ENCODE peak calls at places on chromosomes 16 and 17, in nine cellular contexts. F is uterus; Y is activated CD4-positive, alpha-beta T cell treated with anti-CD3 and anti-CD28 coated beads for 36 hours; I is NCI-H69; O is stimulated activated CD8-positive, alpha-beta memory T cell treated with anti-CD3 and anti-CD28 coated beads, Interleukin-7, amount 100 ng/mL, for 4 hours; K is foreskin keratinocyte; V is posterior cingulate gyrus; H is aorta; P is CD4-positive, CD25-positive, alpha-beta regulatory T cell. B is an unnamed sample.

GRCh38 chr17:47286198-47286914 is 32.7 kb downstream of the ITGB3 start:
- DNase-seq in H (no peak), F (no peak), K (no peak), O (no peak), V (no peak), Y (no peak), I (no peak), P (no peak), B (no peak)

GRCh38 chr17:42112552-42113176 is at the start of gene DHX58:
- DNase-seq in K (peak), Y (peak), V (peak), P (peak), H (no peak), I (no peak), F (peak), O (peak), B (peak)

GRCh38 chr17:9213311-9213655 is 192.0 kb downstream of the NTN1 start:
- DNase-seq in K (no peak), F (no peak), Y (no peak), O (no peak), V (no peak), P (no peak), H (peak), I (no peak), B (no peak)

GRCh38 chr16:86625821-86626220 is 47.5 kb downstream of the FOXL1 start:
- DNase-seq in O (no peak), F (no peak), I (no peak), K (no peak), Y (no peak), P (no peak), V (no peak), H (peak), B (no peak)

GRCh38 chr17:8745586-8746500 is 1.2 kb upstream of the CCDC42 start:
- DNase-seq in V (peak), O (peak), P (peak), K (peak), H (peak), Y (peak), I (peak), F (peak), B (peak)

GRCh38 chr17:42067371-42068180 is 17.2 kb upstream of the C17orf113 start:
- DNase-seq in V (peak), K (peak), Y (peak), P (peak), H (peak), F (peak), O (peak), I (peak), B (peak)

GRCh38 chr17:79752175-79752574 is 21.4 kb downstream of the ENPP7 start:
- DNase-seq in I (no peak), O (peak), Y (peak), V (no peak), H (peak), K (no peak), P (no peak), F (no peak), B (no peak)

GRCh38 chr16:35725949-35726348 is 2266.5 kb downstream of the TP53TG3F start:
- DNase-seq in Y (no peak), K (no peak), P (no peak), O (no peak), I (no peak), V (no peak), H (no peak), F (no peak), B (no peak)

GRCh38 chr16:12535535-12536411 is 267.9 kb downstream of the CPPED1 start:
- DNase-seq in H (no peak), I (no peak), V (no peak), O (no peak), P (peak), F (no peak), K (no peak), Y (peak), B (no peak)

GRCh38 chr17:34366051-34366450 is 3.0 kb upstream of the CCL1 start:
- DNase-seq in K (no peak), P (no peak), F (no peak), Y (no peak), H (no peak), O (no peak), I (no peak), V (no peak), B (no peak)

GRCh38 chr16:22970191-22970845 is 156.4 kb downstream of the HS3ST2 start:
- DNase-seq in O (no peak), Y (no peak), K (no peak), V (no peak), I (no peak), H (no peak), F (no peak), P (no peak), B (no peak)

GRCh38 chr17:57305918-57306317 is 49.6 kb downstream of the MSI2 start:
- DNase-seq in Y (no peak), K (peak), O (no peak), P (no peak), H (no peak), F (no peak), V (no peak), I (peak), B (no peak)

GRCh38 chr17:49759203-49759602 is 4.7 kb downstream of the FAM117A start:
- DNase-seq in K (no peak), O (no peak), V (no peak), I (no peak), F (no peak), H (no peak), P (no peak), Y (no peak), B (peak)

GRCh38 chr17:11251561-11252107 is 10.6 kb downstream of the SHISA6 start:
- DNase-seq in V (no peak), I (no peak), H (no peak), Y (no peak), O (no peak), F (no peak), K (no peak), P (no peak), B (no peak)

GRCh38 chr16:11401161-11402050 is 56.1 kb downstream of the RMI2 start:
- DNase-seq in Y (no peak), H (peak), I (no peak), F (no peak), K (no peak), P (no peak), V (no peak), O (no peak), B (no peak)

GRCh38 chr16:89581861-89582563 is 6.5 kb downstream of the CPNE7 start:
- DNase-seq in K (no peak), H (no peak), O (no peak), V (no peak), P (no peak), F (peak), I (no peak), Y (no peak), B (no peak)

GRCh38 chr17:72182256-72182890 is 61.6 kb downstream of the SOX9 start:
- DNase-seq in H (no peak), O (no peak), P (no peak), K (no peak), Y (no peak), I (peak), F (no peak), V (no peak), B (no peak)

GRCh38 chr17:4605826-4606225 is 21.5 kb downstream of the SMTNL2 start:
- DNase-seq in H (no peak), P (no peak), K (no peak), O (no peak), Y (no peak), F (peak), V (no peak), I (peak), B (no peak)

GRCh38 chr17:16463341-16464000 is 28.5 kb downstream of the LRRC75A start:
- DNase-seq in K (no peak), F (no peak), V (no peak), I (peak), Y (no peak), P (no peak), H (no peak), O (no peak), B (no peak)

GRCh38 chr16:13697568-13697967 is 222.4 kb upstream of the ERCC4 start:
- DNase-seq in Y (no peak), P (no peak), K (no peak), I (no peak), F (no peak), O (no peak), V (no peak), H (no peak), B (no peak)

GRCh38 chr17:47669060-47669459 is 19.3 kb downstream of the KPNB1 start:
- DNase-seq in I (no peak), P (no peak), Y (no peak), F (no peak), K (no peak), V (no peak), O (no peak), H (no peak), B (no peak)

GRCh38 chr17:72535346-72535745 is 414.5 kb downstream of the SOX9 start:
- DNase-seq in P (no peak), H (no peak), Y (no peak), O (no peak), I (no peak), K (no peak), F (no peak), V (no peak), B (no peak)